ENCODE peak calls at places on chromosomes 12 and 14, in six cellular contexts. One of them, this sample, is unnamed.

GRCh38 chr14:69519253-69519661 is 34.7 kb downstream of the PLEKHD1 start:
- DNase-seq in neuronal stem cell: no peak
- DNase-seq in H9: no peak
- DNase-seq in mesenchymal stem cell: no peak
- DNase-seq in mesendoderm: no peak
- DNase-seq in IMR-90: no peak
- DNase-seq in this sample: no peak

GRCh38 chr12:1859643-1860042 is 39.3 kb downstream of the LRTM2 start:
- DNase-seq in H9: peak
- DNase-seq in IMR-90: peak
- DNase-seq in mesenchymal stem cell: peak
- DNase-seq in mesendoderm: no peak
- DNase-seq in neuronal stem cell: no peak
- DNase-seq in this sample: no peak

GRCh38 chr14:98840076-98840475 is 431.9 kb downstream of the BCL11B start:
- DNase-seq in IMR-90: no peak
- DNase-seq in H9: peak
- DNase-seq in mesendoderm: peak
- DNase-seq in mesenchymal stem cell: no peak
- DNase-seq in neuronal stem cell: no peak
- DNase-seq in this sample: no peak

GRCh38 chr12:72289633-72290032 is 17.5 kb downstream of the TRHDE start:
- DNase-seq in mesenchymal stem cell: no peak
- DNase-seq in mesendoderm: no peak
- DNase-seq in IMR-90: peak
- DNase-seq in neuronal stem cell: no peak
- DNase-seq in H9: no peak
- DNase-seq in this sample: no peak

GRCh38 chr12:63917864-63918742 is 73.6 kb downstream of the SRGAP1 start:
- DNase-seq in mesendoderm: no peak
- DNase-seq in mesenchymal stem cell: peak
- DNase-seq in IMR-90: peak
- DNase-seq in neuronal stem cell: no peak
- DNase-seq in H9: no peak
- DNase-seq in this sample: no peak

GRCh38 chr14:95125156-95125555 is 32.2 kb downstream of the DICER1 start:
- DNase-seq in neuronal stem cell: no peak
- DNase-seq in mesenchymal stem cell: no peak
- DNase-seq in H9: no peak
- DNase-seq in mesendoderm: peak
- DNase-seq in IMR-90: no peak
- DNase-seq in this sample: no peak

GRCh38 chr14:54711312-54711711 is 144.4 kb downstream of the SAMD4A start:
- DNase-seq in IMR-90: no peak
- DNase-seq in H9: no peak
- DNase-seq in mesendoderm: no peak
- DNase-seq in mesenchymal stem cell: no peak
- DNase-seq in neuronal stem cell: no peak
- DNase-seq in this sample: no peak

GRCh38 chr12:44357476-44357875 is 518.6 kb downstream of the NELL2 start:
- DNase-seq in neuronal stem cell: no peak
- DNase-seq in H9: no peak
- DNase-seq in mesendoderm: no peak
- DNase-seq in IMR-90: no peak
- DNase-seq in mesenchymal stem cell: no peak
- DNase-seq in this sample: no peak

GRCh38 chr14:48925184-48925583 is 661.0 kb downstream of the RPS29 start:
- DNase-seq in mesenchymal stem cell: no peak
- DNase-seq in IMR-90: no peak
- DNase-seq in mesendoderm: no peak
- DNase-seq in neuronal stem cell: no peak
- DNase-seq in H9: no peak
- DNase-seq in this sample: no peak

GRCh38 chr12:27561535-27562350 is 37.7 kb downstream of the PPFIBP1 start:
- DNase-seq in H9: no peak
- DNase-seq in mesendoderm: no peak
- DNase-seq in IMR-90: no peak
- DNase-seq in mesenchymal stem cell: peak
- DNase-seq in neuronal stem cell: no peak
- DNase-seq in this sample: no peak

GRCh38 chr12:63787306-63787705 is 7.6 kb downstream of the RXYLT1 start:
- DNase-seq in mesenchymal stem cell: no peak
- DNase-seq in IMR-90: peak
- DNase-seq in mesendoderm: no peak
- DNase-seq in neuronal stem cell: no peak
- DNase-seq in H9: no peak
- DNase-seq in this sample: no peak

GRCh38 chr14:81831128-81831815 is 297.6 kb upstream of the SEL1L start:
- DNase-seq in H9: no peak
- DNase-seq in IMR-90: no peak
- DNase-seq in neuronal stem cell: no peak
- DNase-seq in mesenchymal stem cell: no peak
- DNase-seq in mesendoderm: peak
- DNase-seq in this sample: no peak

GRCh38 chr14:32603992-32604391 is 274.9 kb downstream of the AKAP6 start:
- DNase-seq in mesenchymal stem cell: no peak
- DNase-seq in mesendoderm: no peak
- DNase-seq in IMR-90: no peak
- DNase-seq in H9: no peak
- DNase-seq in neuronal stem cell: no peak
- DNase-seq in this sample: no peak

GRCh38 chr12:58395470-58395869 is 454.1 kb downstream of the ATP23 start:
- DNase-seq in mesenchymal stem cell: no peak
- DNase-seq in neuronal stem cell: no peak
- DNase-seq in IMR-90: peak
- DNase-seq in mesendoderm: no peak
- DNase-seq in H9: no peak
- DNase-seq in this sample: no peak

GRCh38 chr12:94498073-94498472 is 38.4 kb upstream of the CEP83 start:
- DNase-seq in IMR-90: no peak
- DNase-seq in neuronal stem cell: no peak
- DNase-seq in mesendoderm: peak
- DNase-seq in H9: no peak
- DNase-seq in mesenchymal stem cell: no peak
- DNase-seq in this sample: no peak

GRCh38 chr14:29663281-29663801 is 264.3 kb downstream of the PRKD1 start:
- DNase-seq in H9: peak
- DNase-seq in IMR-90: no peak
- DNase-seq in mesendoderm: peak
- DNase-seq in mesenchymal stem cell: no peak
- DNase-seq in neuronal stem cell: no peak
- DNase-seq in this sample: peak

GRCh38 chr14:98551028-98551427 is 721.0 kb downstream of the BCL11B start:
- DNase-seq in H9: no peak
- DNase-seq in IMR-90: no peak
- DNase-seq in mesendoderm: no peak
- DNase-seq in mesenchymal stem cell: no peak
- DNase-seq in neuronal stem cell: no peak
- DNase-seq in this sample: no peak

GRCh38 chr14:34971801-34972200 is 11.0 kb upstream of the SRP54 start:
- DNase-seq in H9: no peak
- DNase-seq in IMR-90: no peak
- DNase-seq in mesendoderm: no peak
- DNase-seq in neuronal stem cell: no peak
- DNase-seq in mesenchymal stem cell: no peak
- DNase-seq in this sample: no peak

GRCh38 chr14:43483415-43483814 is 1023.7 kb downstream of the FSCB start:
- DNase-seq in neuronal stem cell: no peak
- DNase-seq in mesenchymal stem cell: no peak
- DNase-seq in H9: no peak
- DNase-seq in mesendoderm: no peak
- DNase-seq in IMR-90: no peak
- DNase-seq in this sample: no peak

GRCh38 chr14:47500369-47500768 is 175.0 kb downstream of the MDGA2 start:
- DNase-seq in mesenchymal stem cell: no peak
- DNase-seq in neuronal stem cell: no peak
- DNase-seq in mesendoderm: no peak
- DNase-seq in H9: no peak
- DNase-seq in IMR-90: no peak
- DNase-seq in this sample: no peak
- H2BK15ac ChIP-seq in mesenchymal stem cell: no peak
- H2BK15ac ChIP-seq in neuronal stem cell: no peak
- H2BK15ac ChIP-seq in mesendoderm: no peak
- H2BK15ac ChIP-seq in H9: no peak
- H2BK15ac ChIP-seq in IMR-90: no peak
- H2BK15ac ChIP-seq in this sample: no peak

DNA sequence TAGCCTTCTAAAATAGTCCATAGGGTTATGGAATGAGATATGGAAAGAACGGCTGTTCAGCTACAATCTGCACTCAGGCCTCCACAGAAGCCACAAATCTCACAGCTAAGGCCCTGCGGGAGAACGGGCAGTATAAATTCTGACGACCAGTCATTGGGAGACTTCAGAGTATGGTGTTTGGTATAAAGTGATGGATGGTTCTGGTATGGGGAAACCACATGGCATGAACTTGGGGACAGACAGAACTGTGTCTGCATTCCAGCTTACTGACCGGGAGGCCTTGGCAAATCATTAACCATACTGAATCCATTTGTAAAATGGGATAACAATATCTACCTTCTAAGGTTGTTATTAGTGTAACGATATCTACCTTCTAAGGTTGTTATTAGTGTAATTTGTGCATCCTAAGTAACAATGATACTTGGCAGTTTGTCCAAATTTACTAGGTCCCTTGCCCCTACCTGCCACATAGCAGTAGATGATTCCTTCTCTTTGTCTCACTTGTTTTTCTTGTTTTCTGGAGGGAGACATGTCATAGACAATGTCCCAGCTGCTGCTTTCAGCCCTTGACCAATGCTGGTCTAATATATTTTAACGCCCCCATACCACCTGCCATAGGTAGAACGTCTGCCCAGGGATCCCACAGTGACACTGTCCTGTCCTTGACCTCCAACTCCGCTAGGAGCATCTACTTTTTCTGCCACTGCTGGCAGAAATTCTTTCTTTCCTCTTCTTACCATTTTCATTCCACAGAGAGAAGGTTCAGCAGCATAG is 6.8 kb downstream of the CDKL1 start:
- DNase-seq in H9: no peak
- DNase-seq in IMR-90: no peak
- DNase-seq in mesendoderm: no peak
- DNase-seq in neuronal stem cell: no peak
- DNase-seq in mesenchymal stem cell: no peak
- DNase-seq in this sample: no peak
- H2BK15ac ChIP-seq in H9: no peak
- H2BK15ac ChIP-seq in IMR-90: no peak
- H2BK15ac ChIP-seq in mesendoderm: no peak
- H2BK15ac ChIP-seq in neuronal stem cell: no peak
- H2BK15ac ChIP-seq in mesenchymal stem cell: no peak
- H2BK15ac ChIP-seq in this sample: no peak

DNA sequence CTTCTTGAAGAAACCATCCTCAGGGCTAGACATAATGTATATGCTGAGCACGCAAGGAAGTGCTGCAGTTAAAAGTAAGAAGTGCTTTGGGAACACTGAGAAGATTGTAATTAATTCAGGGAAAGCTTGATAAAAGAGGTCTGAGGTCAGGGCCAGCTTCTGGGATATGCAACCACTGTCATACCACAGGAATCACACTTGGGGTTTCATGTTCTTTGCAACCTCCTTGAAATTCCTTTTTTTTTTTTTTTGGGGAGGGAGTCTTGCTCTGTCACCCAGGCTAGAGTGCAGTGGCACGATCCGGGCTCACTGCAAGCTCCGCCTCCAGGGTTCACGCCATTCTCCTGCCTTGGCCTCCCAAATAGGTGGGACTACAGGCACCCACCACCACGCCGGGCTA is 6.9 kb downstream of the PAH start:
- DNase-seq in IMR-90: no peak
- DNase-seq in mesenchymal stem cell: no peak
- DNase-seq in mesendoderm: no peak
- DNase-seq in neuronal stem cell: no peak
- DNase-seq in H9: no peak
- DNase-seq in this sample: no peak
- H2BK15ac ChIP-seq in IMR-90: no peak
- H2BK15ac ChIP-seq in mesenchymal stem cell: no peak
- H2BK15ac ChIP-seq in mesendoderm: no peak
- H2BK15ac ChIP-seq in neuronal stem cell: no peak
- H2BK15ac ChIP-seq in H9: no peak
- H2BK15ac ChIP-seq in this sample: no peak

DNA sequence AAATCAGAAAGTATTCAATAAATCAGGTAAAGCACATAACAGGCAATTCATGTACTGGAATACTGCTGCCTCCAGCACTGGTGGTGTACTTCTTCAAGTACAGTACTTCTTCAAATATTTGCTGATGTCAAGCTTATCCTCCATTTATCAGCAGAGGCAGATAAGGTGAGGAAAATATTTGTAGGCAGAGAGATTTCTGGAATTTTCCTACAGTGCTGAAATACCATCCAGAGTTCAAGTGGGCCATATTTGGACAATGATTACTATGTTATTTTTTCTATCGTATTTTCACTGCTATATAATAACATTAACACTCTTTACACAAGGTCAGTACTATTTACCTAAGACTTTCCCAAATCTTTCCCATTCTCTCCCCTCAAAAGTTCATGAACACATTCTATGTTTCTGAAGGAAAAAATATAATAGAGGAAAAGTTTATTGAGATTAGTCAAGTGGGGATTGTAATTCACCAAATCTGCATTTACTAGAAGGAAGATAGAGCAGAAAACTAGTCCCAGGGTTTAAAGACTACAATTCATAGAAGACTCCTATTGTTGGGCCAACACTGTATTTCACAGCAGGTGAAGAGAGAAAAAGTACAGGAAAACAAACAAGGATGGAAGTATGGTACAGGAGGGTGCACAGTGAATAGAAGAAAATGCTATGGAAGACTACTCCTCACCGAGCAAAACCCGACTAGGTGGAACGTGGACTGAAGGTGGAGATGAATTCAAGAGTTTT is 141.1 kb downstream of the PAWR start:
- DNase-seq in mesenchymal stem cell: peak
- DNase-seq in H9: no peak
- DNase-seq in mesendoderm: peak
- DNase-seq in neuronal stem cell: no peak
- DNase-seq in IMR-90: peak
- DNase-seq in this sample: no peak
- H2BK15ac ChIP-seq in mesenchymal stem cell: no peak
- H2BK15ac ChIP-seq in H9: no peak
- H2BK15ac ChIP-seq in mesendoderm: no peak
- H2BK15ac ChIP-seq in neuronal stem cell: no peak
- H2BK15ac ChIP-seq in IMR-90: peak
- H2BK15ac ChIP-seq in this sample: no peak

GRCh38 chr12:130994821-130995375 is 41.2 kb downstream of the ADGRD1 start:
- DNase-seq in mesendoderm: no peak
- DNase-seq in mesenchymal stem cell: no peak
- DNase-seq in H9: no peak
- DNase-seq in IMR-90: no peak
- DNase-seq in neuronal stem cell: no peak
- DNase-seq in this sample: no peak
- H2BK15ac ChIP-seq in mesendoderm: no peak
- H2BK15ac ChIP-seq in mesenchymal stem cell: no peak
- H2BK15ac ChIP-seq in H9: no peak
- H2BK15ac ChIP-seq in IMR-90: no peak
- H2BK15ac ChIP-seq in neuronal stem cell: peak
- H2BK15ac ChIP-seq in this sample: no peak

DNA sequence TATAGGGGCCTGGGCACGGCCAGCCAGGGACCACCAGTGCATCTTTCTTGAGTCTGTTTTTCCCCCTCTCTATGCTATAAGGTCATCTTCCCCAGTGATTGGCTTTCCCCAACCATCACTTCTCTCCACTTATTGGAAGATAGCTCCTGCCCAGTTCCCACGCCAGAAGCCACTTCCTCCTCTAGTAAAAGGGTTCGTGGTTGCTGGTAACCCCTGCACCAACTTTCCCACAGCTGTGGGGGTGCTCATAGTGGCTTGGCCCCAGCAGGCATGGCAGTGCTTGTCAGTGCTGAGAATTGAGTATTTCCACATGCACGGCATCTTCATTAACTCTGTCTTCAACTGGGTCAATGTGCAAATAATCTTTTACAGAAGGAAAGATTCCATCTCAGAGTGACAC is 215.4 kb downstream of the FOXN3 start:
- DNase-seq in IMR-90: no peak
- DNase-seq in H9: no peak
- DNase-seq in mesendoderm: no peak
- DNase-seq in mesenchymal stem cell: no peak
- DNase-seq in neuronal stem cell: no peak
- DNase-seq in this sample: no peak
- H2BK15ac ChIP-seq in IMR-90: no peak
- H2BK15ac ChIP-seq in H9: no peak
- H2BK15ac ChIP-seq in mesendoderm: no peak
- H2BK15ac ChIP-seq in mesenchymal stem cell: no peak
- H2BK15ac ChIP-seq in neuronal stem cell: no peak
- H2BK15ac ChIP-seq in this sample: no peak

This sample was measured in H1.